ENCODE peak calls at places on chromosome 5, in seven cellular contexts. One of them, this sample, is unnamed.

GRCh38 chr5:122585111-122585415 is 189.8 kb upstream of the SNX2 start:
- DNase-seq in SK-N-SH: no peak
- DNase-seq in GM12891: no peak
- DNase-seq in GM12878: no peak
- DNase-seq in K562: no peak
- DNase-seq in HepG2: no peak
- DNase-seq in H1: no peak
- DNase-seq in this sample: no peak

GRCh38 chr5:67416986-67417385 is 220.4 kb upstream of the CD180 start:
- DNase-seq in SK-N-SH: no peak
- DNase-seq in GM12891: no peak
- DNase-seq in GM12878: no peak
- DNase-seq in K562: no peak
- DNase-seq in HepG2: no peak
- DNase-seq in H1: no peak
- DNase-seq in this sample: no peak

GRCh38 chr5:174275959-174276358 is 230.5 kb downstream of the NSG2 start:
- DNase-seq in SK-N-SH: no peak
- DNase-seq in GM12891: no peak
- DNase-seq in GM12878: no peak
- DNase-seq in K562: no peak
- DNase-seq in HepG2: no peak
- DNase-seq in H1: no peak
- DNase-seq in this sample: no peak

GRCh38 chr5:172834570-172835245 is 657 bp downstream of the ERGIC1 start:
- DNase-seq in SK-N-SH: peak; percentile 64
- DNase-seq in GM12891: no peak
- DNase-seq in GM12878: no peak
- DNase-seq in K562: no peak
- DNase-seq in HepG2: peak; percentile 66
- DNase-seq in H1: peak; percentile 69
- DNase-seq in this sample: no peak

GRCh38 chr5:141883184-141883947 is 5.2 kb upstream of the PCDH1 start:
- DNase-seq in SK-N-SH: peak; percentile 65
- DNase-seq in GM12891: no peak
- DNase-seq in GM12878: no peak
- DNase-seq in K562: peak; percentile 75
- DNase-seq in HepG2: no peak
- DNase-seq in H1: peak; percentile 91
- DNase-seq in this sample: no peak

GRCh38 chr5:10400411-10400810 is 41.3 kb upstream of the ROPN1L start:
- DNase-seq in SK-N-SH: no peak
- DNase-seq in GM12891: no peak
- DNase-seq in GM12878: no peak
- DNase-seq in K562: no peak
- DNase-seq in HepG2: no peak
- DNase-seq in H1: no peak
- DNase-seq in this sample: no peak

GRCh38 chr5:124923131-124923530 is 176.7 kb upstream of the ZNF608 start:
- DNase-seq in SK-N-SH: no peak
- DNase-seq in GM12891: no peak
- DNase-seq in GM12878: no peak
- DNase-seq in K562: no peak
- DNase-seq in HepG2: no peak
- DNase-seq in H1: no peak
- DNase-seq in this sample: no peak

GRCh38 chr5:91076138-91076537 is 307.0 kb downstream of the ARRDC3 start:
- DNase-seq in SK-N-SH: no peak
- DNase-seq in GM12891: no peak
- DNase-seq in GM12878: no peak
- DNase-seq in K562: no peak
- DNase-seq in HepG2: no peak
- DNase-seq in H1: no peak
- DNase-seq in this sample: no peak

GRCh38 chr5:177232761-177233160 is 70.8 kb downstream of the RAB24 start:
- DNase-seq in SK-N-SH: no peak
- DNase-seq in GM12891: no peak
- DNase-seq in GM12878: no peak
- DNase-seq in K562: no peak
- DNase-seq in HepG2: no peak
- DNase-seq in H1: no peak
- DNase-seq in this sample: no peak

GRCh38 chr5:136907371-136907770 is 542.0 kb upstream of the TRPC7 start:
- DNase-seq in SK-N-SH: no peak
- DNase-seq in GM12891: no peak
- DNase-seq in GM12878: no peak
- DNase-seq in K562: no peak
- DNase-seq in HepG2: no peak
- DNase-seq in H1: no peak
- DNase-seq in this sample: no peak

GRCh38 chr5:39547548-39548154 is 122.9 kb upstream of the DAB2 start:
- DNase-seq in SK-N-SH: peak; percentile 14
- DNase-seq in GM12891: no peak
- DNase-seq in GM12878: no peak
- DNase-seq in K562: peak; percentile 37
- DNase-seq in HepG2: peak; percentile 41
- DNase-seq in H1: no peak
- DNase-seq in this sample: no peak

GRCh38 chr5:143315929-143316328 is 87.6 kb downstream of the NR3C1 start:
- DNase-seq in SK-N-SH: no peak
- DNase-seq in GM12891: no peak
- DNase-seq in GM12878: no peak
- DNase-seq in K562: no peak
- DNase-seq in HepG2: no peak
- DNase-seq in H1: no peak
- DNase-seq in this sample: no peak

GRCh38 chr5:143316337-143316736 is 87.1 kb downstream of the NR3C1 start:
- DNase-seq in SK-N-SH: no peak
- DNase-seq in GM12891: no peak
- DNase-seq in GM12878: no peak
- DNase-seq in K562: no peak
- DNase-seq in HepG2: no peak
- DNase-seq in H1: no peak
- DNase-seq in this sample: no peak

GRCh38 chr5:143318833-143319232 is 84.7 kb downstream of the NR3C1 start:
- DNase-seq in SK-N-SH: no peak
- DNase-seq in GM12891: no peak
- DNase-seq in GM12878: no peak
- DNase-seq in K562: no peak
- DNase-seq in HepG2: no peak
- DNase-seq in H1: no peak
- DNase-seq in this sample: no peak

GRCh38 chr5:143318270-143318669 is 85.2 kb downstream of the NR3C1 start:
- DNase-seq in SK-N-SH: no peak
- DNase-seq in GM12891: no peak
- DNase-seq in GM12878: no peak
- DNase-seq in K562: no peak
- DNase-seq in HepG2: no peak
- DNase-seq in H1: no peak
- DNase-seq in this sample: no peak

GRCh38 chr5:143316844-143317631 is 86.4 kb downstream of the NR3C1 start:
- DNase-seq in SK-N-SH: peak; percentile 2
- DNase-seq in GM12891: no peak
- DNase-seq in GM12878: no peak
- DNase-seq in K562: no peak
- DNase-seq in HepG2: no peak
- DNase-seq in H1: no peak
- DNase-seq in this sample: no peak
- TF ChIP-seq TAF1 in SK-N-SH: no peak
- TF ChIP-seq TAF1 in GM12891: no peak
- TF ChIP-seq TAF1 in GM12878: no peak
- TF ChIP-seq TAF1 in K562: no peak
- TF ChIP-seq TAF1 in HepG2: no peak
- TF ChIP-seq TAF1 in H1: no peak
- TF ChIP-seq TAF1 in this sample: no peak

GRCh38 chr5:156103116-156103860 is 223.7 kb upstream of the SGCD start:
- DNase-seq in SK-N-SH: no peak
- DNase-seq in GM12891: no peak
- DNase-seq in GM12878: no peak
- DNase-seq in K562: no peak
- DNase-seq in HepG2: no peak
- DNase-seq in H1: no peak
- DNase-seq in this sample: no peak
- TF ChIP-seq TAF1 in SK-N-SH: no peak
- TF ChIP-seq TAF1 in GM12891: no peak
- TF ChIP-seq TAF1 in GM12878: no peak
- TF ChIP-seq TAF1 in K562: no peak
- TF ChIP-seq TAF1 in HepG2: no peak
- TF ChIP-seq TAF1 in H1: no peak
- TF ChIP-seq TAF1 in this sample: no peak

GRCh38 chr5:19322716-19323485 is 665.1 kb downstream of the CDH18 start:
- DNase-seq in SK-N-SH: no peak
- DNase-seq in GM12891: no peak
- DNase-seq in GM12878: no peak
- DNase-seq in K562: no peak
- DNase-seq in HepG2: no peak
- DNase-seq in H1: no peak
- DNase-seq in this sample: no peak
- TF ChIP-seq TAF1 in SK-N-SH: no peak
- TF ChIP-seq TAF1 in GM12891: no peak
- TF ChIP-seq TAF1 in GM12878: no peak
- TF ChIP-seq TAF1 in K562: no peak
- TF ChIP-seq TAF1 in HepG2: no peak
- TF ChIP-seq TAF1 in H1: no peak
- TF ChIP-seq TAF1 in this sample: no peak

GRCh38 chr5:59171131-59171530 is 588.3 kb downstream of the RAB3C start:
- DNase-seq in SK-N-SH: no peak
- DNase-seq in GM12891: no peak
- DNase-seq in GM12878: no peak
- DNase-seq in K562: no peak
- DNase-seq in HepG2: no peak
- DNase-seq in H1: no peak
- DNase-seq in this sample: no peak
- TF ChIP-seq TAF1 in SK-N-SH: no peak
- TF ChIP-seq TAF1 in GM12891: no peak
- TF ChIP-seq TAF1 in GM12878: no peak
- TF ChIP-seq TAF1 in K562: no peak
- TF ChIP-seq TAF1 in HepG2: no peak
- TF ChIP-seq TAF1 in H1: no peak
- TF ChIP-seq TAF1 in this sample: no peak

DNA sequence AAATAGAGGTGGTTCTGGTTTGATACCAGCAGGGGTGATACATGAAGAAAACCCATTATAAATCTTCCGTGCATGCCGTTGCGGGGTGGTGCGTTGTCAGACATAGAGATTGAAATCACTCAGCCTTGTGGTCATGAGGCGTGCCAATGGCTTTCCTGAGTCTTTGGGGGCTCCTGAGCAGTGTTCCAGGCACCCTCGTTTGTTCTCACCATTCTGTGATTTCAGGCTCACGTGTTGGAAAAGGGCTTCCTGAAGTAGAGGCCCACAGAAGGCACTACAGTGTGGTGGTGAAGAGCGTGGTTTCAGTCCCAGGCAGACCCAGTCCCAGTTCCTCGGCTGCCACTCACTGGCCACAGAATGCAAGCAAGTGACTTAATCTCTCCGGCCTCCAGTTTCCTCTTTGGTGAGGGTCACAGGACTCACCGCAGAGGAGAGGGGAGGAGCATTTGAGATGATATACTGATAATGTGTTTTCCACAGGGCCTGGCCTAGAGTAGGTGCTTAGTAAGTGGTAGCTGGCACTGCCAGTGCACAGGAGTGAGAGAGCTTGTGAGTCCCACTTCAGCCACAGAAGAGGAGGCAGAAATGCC is 20.5 kb upstream of the GLRX start:
- DNase-seq in SK-N-SH: no peak
- DNase-seq in GM12891: no peak
- DNase-seq in GM12878: no peak
- DNase-seq in K562: peak; percentile 40
- DNase-seq in HepG2: peak; percentile 88
- DNase-seq in H1: no peak
- DNase-seq in this sample: no peak
- TF ChIP-seq TAF1 in SK-N-SH: no peak
- TF ChIP-seq TAF1 in GM12891: no peak
- TF ChIP-seq TAF1 in GM12878: no peak
- TF ChIP-seq TAF1 in K562: no peak
- TF ChIP-seq TAF1 in HepG2: no peak
- TF ChIP-seq TAF1 in H1: no peak
- TF ChIP-seq TAF1 in this sample: no peak